ENCODE peak calls at places on chromosomes 16 and 17, in four cellular contexts. One of them, this sample, is unnamed.

GRCh38 chr16:72927199-72928088 is 120.5 kb downstream of the ZFHX3 start:
- DNase-seq in uterus: peak; percentile 63
- DNase-seq in right lobe of liver: no peak
- DNase-seq in A549: peak; percentile 78
- DNase-seq in this sample: no peak

GRCh38 chr16:324451-325334 is 27.8 kb downstream of the AXIN1 start:
- DNase-seq in uterus: no peak
- DNase-seq in A549: no peak
- DNase-seq in right lobe of liver: no peak
- DNase-seq in this sample: no peak

GRCh38 chr16:83653785-83654184 is 154.0 kb upstream of the HSBP1 start:
- DNase-seq in uterus: no peak
- DNase-seq in A549: no peak
- DNase-seq in right lobe of liver: no peak
- DNase-seq in this sample: peak; percentile 4

GRCh38 chr16:2076072-2076865 is 28.5 kb downstream of the TSC2 start:
- DNase-seq in uterus: no peak
- DNase-seq in right lobe of liver: no peak
- DNase-seq in A549: no peak
- DNase-seq in this sample: no peak

GRCh38 chr17:74569392-74570003 is 2.2 kb upstream of the CD300H start:
- DNase-seq in right lobe of liver: peak; percentile 40
- DNase-seq in A549: peak; percentile 94
- DNase-seq in uterus: no peak
- DNase-seq in this sample: peak; percentile 85

GRCh38 chr17:59830007-59830630 is 62.6 kb downstream of the TUBD1 start:
- DNase-seq in A549: peak; percentile 93
- DNase-seq in right lobe of liver: peak; percentile 58
- DNase-seq in uterus: no peak
- DNase-seq in this sample: no peak

GRCh38 chr17:78653382-78653781 is 76.2 kb upstream of the DNAH17 start:
- DNase-seq in A549: peak; percentile 59
- DNase-seq in right lobe of liver: no peak
- DNase-seq in uterus: no peak
- DNase-seq in this sample: no peak

GRCh38 chr16:88005148-88005547 is 53.9 kb downstream of the BANP start:
- DNase-seq in right lobe of liver: no peak
- DNase-seq in uterus: no peak
- DNase-seq in A549: no peak
- DNase-seq in this sample: no peak

GRCh38 chr17:69430488-69430887 is 16.0 kb downstream of the MAP2K6 start:
- DNase-seq in A549: no peak
- DNase-seq in right lobe of liver: no peak
- DNase-seq in uterus: no peak
- DNase-seq in this sample: no peak
- TF ChIP-seq POLR2A in A549: no peak
- TF ChIP-seq POLR2A in right lobe of liver: no peak
- TF ChIP-seq POLR2A in uterus: no peak
- TF ChIP-seq POLR2A in this sample: no peak

DNA sequence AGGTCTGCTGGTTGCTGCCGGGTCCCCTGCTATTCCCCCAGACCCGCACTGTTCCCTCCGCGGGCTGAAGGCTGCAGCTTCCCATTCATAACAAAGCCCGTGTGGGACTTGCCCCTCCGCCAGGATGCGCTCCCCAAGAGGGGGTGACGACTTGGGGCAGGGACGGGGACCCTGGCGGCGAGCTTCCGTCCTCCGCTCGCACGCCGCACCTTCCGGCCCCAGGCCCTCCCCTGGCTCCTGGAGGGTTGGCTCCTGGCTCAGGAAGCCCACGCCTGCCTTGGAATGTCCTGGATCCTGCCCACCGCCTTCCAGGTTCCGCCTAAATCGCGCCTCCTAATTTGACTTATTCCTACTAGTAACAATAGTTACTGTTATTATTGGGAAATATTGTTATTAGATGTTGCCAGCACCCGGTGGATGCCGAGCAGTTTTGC is 1.1 kb upstream of the TFAP4 start:
- DNase-seq in right lobe of liver: peak; percentile 57
- DNase-seq in uterus: peak; percentile 67
- DNase-seq in A549: peak; percentile 82
- DNase-seq in this sample: peak; percentile 60
- TF ChIP-seq POLR2A in right lobe of liver: no peak
- TF ChIP-seq POLR2A in uterus: no peak
- TF ChIP-seq POLR2A in A549: peak; percentile 47
- TF ChIP-seq POLR2A in this sample: peak; percentile 36

DNA sequence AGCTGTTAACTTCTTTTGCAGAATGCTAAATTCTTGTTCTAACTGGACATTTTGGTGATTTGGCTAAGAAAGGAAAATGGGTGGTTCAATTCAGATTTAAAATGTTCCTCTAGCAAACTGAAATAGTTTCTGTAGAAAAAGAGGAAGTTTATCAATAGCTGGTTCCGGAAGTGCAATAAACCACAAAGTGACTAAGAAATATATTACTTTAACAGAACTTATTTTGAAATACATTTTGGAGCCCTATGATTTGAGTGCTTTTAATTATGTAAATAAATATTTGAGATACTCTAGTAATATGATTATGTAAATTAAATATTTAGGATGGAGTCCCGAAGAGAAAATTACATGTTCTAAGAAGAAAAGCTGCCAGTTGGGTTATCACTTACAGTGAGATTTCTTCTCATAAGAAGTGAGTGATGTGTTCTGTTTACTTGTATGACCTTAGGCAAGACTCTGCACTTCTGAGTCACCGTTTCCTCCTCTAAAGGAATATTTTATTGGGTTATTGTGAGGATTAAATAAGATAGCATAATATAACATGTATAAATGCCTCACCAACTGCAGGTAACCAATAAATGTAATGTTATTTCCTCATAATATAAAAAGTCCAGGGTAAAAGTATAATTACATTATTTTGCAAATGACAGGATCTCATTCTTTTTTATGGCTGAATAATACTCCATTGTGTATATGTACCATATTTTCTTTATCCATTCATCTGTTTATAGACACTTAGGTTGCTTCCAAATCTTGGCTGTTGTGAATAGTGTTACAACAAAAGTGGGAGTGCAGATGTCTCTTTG is at the start of gene EVI2B:
- DNase-seq in uterus: no peak
- DNase-seq in A549: peak; percentile 34
- DNase-seq in right lobe of liver: no peak
- DNase-seq in this sample: no peak
- TF ChIP-seq POLR2A in uterus: no peak
- TF ChIP-seq POLR2A in A549: no peak
- TF ChIP-seq POLR2A in right lobe of liver: no peak
- TF ChIP-seq POLR2A in this sample: no peak

GRCh38 chr16:65774350-65774749 is 592.1 kb upstream of the CDH5 start:
- DNase-seq in uterus: no peak
- DNase-seq in right lobe of liver: no peak
- DNase-seq in A549: no peak
- DNase-seq in this sample: no peak
- TF ChIP-seq POLR2A in uterus: no peak
- TF ChIP-seq POLR2A in right lobe of liver: no peak
- TF ChIP-seq POLR2A in A549: no peak
- TF ChIP-seq POLR2A in this sample: no peak

GRCh38 chr17:28711723-28712036 is at the start of gene PROCA1:
- DNase-seq in right lobe of liver: no peak
- DNase-seq in uterus: no peak
- DNase-seq in A549: no peak
- DNase-seq in this sample: no peak

GRCh38 chr17:28712037-28712704 is 483 bp upstream of the PROCA1 start:
- DNase-seq in uterus: peak; percentile 34
- DNase-seq in A549: no peak
- DNase-seq in right lobe of liver: peak; percentile 62
- DNase-seq in this sample: no peak

GRCh38 chr17:28712705-28713415 is 1.2 kb upstream of the PROCA1 start:
- DNase-seq in A549: no peak
- DNase-seq in uterus: no peak
- DNase-seq in right lobe of liver: no peak
- DNase-seq in this sample: no peak

GRCh38 chr17:28714281-28714680 is 2.6 kb upstream of the PROCA1 start:
- DNase-seq in right lobe of liver: no peak
- DNase-seq in A549: peak; percentile 46
- DNase-seq in uterus: peak; percentile 39
- DNase-seq in this sample: no peak

DNA sequence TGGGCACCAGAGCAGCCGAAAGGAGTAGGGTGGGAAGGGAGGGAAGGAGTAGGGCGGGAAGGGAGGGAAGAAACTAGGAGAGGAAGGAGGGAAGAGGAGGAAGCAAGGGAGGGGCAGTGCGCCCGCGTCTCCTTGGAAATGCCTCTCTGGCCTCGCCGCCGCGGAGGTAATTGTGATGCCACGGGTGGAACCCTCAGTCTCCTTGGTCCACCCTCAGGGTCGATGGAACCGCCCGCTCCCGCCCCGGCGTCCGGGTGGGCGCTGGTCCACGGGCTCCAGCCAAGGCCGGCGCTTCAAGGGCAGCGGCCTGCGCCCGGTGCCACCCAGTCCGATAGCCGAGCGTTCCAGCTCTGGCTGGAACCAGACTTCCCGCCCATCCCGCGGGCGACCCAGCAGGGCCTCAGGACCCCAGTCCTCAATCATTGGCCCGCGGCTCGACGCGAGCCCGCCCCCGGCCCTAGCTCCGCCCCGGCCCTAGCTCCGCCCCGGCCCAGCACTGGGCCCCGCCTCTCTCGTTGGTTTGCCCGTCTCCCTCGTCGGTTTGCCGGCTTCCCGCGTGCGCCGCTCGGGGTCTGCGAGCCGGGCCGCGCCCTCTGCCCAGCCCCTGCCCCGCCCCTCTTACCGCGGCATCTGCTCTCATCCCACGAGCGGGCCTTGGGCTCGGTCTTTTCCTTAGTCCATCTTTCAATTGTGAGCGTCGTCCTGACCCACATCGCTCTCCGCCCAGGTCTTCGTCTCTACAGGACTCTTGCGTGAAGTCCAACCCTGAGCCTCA is 553 bp downstream of the PROCA1 start:
- DNase-seq in right lobe of liver: peak; percentile 90
- DNase-seq in uterus: peak; percentile 88
- DNase-seq in A549: peak; percentile 92
- DNase-seq in this sample: peak; percentile 98
- TF ChIP-seq POLR2A in right lobe of liver: peak; percentile 63
- TF ChIP-seq POLR2A in uterus: peak; percentile 79
- TF ChIP-seq POLR2A in A549: peak; percentile 81
- TF ChIP-seq POLR2A in this sample: peak; percentile 96